ENCODE peak calls at places on chromosomes 7 and 10, in five cellular contexts. One of them, this sample, is unnamed.

GRCh38 chr10:125448596-125448995 is 234.4 kb downstream of the TEX36 start:
- DNase-seq in H9: peak
- DNase-seq in mesenchymal stem cell: no peak
- DNase-seq in trophoblast cell: no peak
- DNase-seq in H1: peak
- DNase-seq in this sample: peak

GRCh38 chr7:157679607-157680006 is 342.8 kb downstream of the DNAJB6 start:
- DNase-seq in H9: peak
- DNase-seq in mesenchymal stem cell: no peak
- DNase-seq in trophoblast cell: no peak
- DNase-seq in H1: no peak
- DNase-seq in this sample: no peak

GRCh38 chr10:10067644-10068043 is 950.0 kb upstream of the CELF2 start:
- DNase-seq in H9: no peak
- DNase-seq in mesenchymal stem cell: no peak
- DNase-seq in trophoblast cell: no peak
- DNase-seq in H1: no peak
- DNase-seq in this sample: no peak

GRCh38 chr10:48336978-48337599 is 30.6 kb downstream of the MAPK8 start:
- DNase-seq in H9: no peak
- DNase-seq in mesenchymal stem cell: no peak
- DNase-seq in trophoblast cell: no peak
- DNase-seq in H1: no peak
- DNase-seq in this sample: no peak

GRCh38 chr10:22253578-22253882 is 35.7 kb upstream of the EBLN1 start:
- DNase-seq in H9: no peak
- DNase-seq in mesenchymal stem cell: no peak
- DNase-seq in trophoblast cell: no peak
- DNase-seq in H1: no peak
- DNase-seq in this sample: no peak

GRCh38 chr10:78169214-78169613 is 135.6 kb downstream of the RPS24 start:
- DNase-seq in H9: no peak
- DNase-seq in mesenchymal stem cell: no peak
- DNase-seq in trophoblast cell: no peak
- DNase-seq in H1: no peak
- DNase-seq in this sample: no peak

GRCh38 chr10:1128649-1129048 is 72.5 kb downstream of the WDR37 start:
- DNase-seq in H9: no peak
- DNase-seq in mesenchymal stem cell: no peak
- DNase-seq in trophoblast cell: no peak
- DNase-seq in H1: no peak
- DNase-seq in this sample: no peak

GRCh38 chr10:117539271-117539876 is 3.2 kb upstream of the EMX2 start:
- DNase-seq in H9: no peak
- DNase-seq in mesenchymal stem cell: no peak
- DNase-seq in trophoblast cell: no peak
- DNase-seq in H1: no peak
- DNase-seq in this sample: no peak

GRCh38 chr10:78913219-78914059 is 155.3 kb upstream of the ZMIZ1 start:
- DNase-seq in H9: peak
- DNase-seq in mesenchymal stem cell: no peak
- DNase-seq in trophoblast cell: no peak
- DNase-seq in H1: peak
- DNase-seq in this sample: peak

GRCh38 chr10:113644185-113645120 is 19.4 kb downstream of the NRAP start:
- DNase-seq in H9: no peak
- DNase-seq in mesenchymal stem cell: peak
- DNase-seq in trophoblast cell: peak
- DNase-seq in H1: no peak
- DNase-seq in this sample: no peak

GRCh38 chr10:33306126-33306525 is 28.3 kb downstream of the NRP1 start:
- DNase-seq in H9: no peak
- DNase-seq in mesenchymal stem cell: peak
- DNase-seq in trophoblast cell: no peak
- DNase-seq in H1: no peak
- DNase-seq in this sample: peak

DNA sequence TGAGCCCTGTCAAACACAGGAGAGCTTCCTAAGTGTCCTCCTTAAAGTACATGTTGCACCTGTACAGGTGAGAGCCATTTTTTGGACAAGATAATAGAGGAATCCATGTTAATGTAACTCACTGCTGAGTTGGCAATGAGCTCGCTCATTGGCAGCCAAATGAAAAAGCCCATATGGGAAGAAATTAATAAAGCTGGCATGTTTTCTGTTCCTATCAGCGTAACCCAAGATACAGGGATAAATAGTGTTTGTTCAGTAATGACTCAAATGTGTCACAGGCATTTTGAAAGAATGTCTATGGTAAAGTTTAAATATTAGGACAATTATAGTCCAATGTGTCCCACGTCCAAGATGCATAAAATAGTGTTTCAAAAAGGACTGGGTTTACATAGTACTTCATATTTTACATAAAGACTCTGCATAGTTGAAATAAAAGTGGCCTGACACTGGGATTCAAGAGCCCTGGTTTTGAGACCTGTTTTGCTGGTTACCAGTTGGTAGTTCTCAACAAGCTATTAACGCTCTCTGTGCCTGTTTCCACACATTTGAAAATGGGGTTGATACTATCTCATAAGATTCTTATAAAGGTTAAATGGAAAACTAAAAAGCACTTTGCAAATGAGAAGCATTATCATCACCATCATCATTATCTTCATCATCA is 49.1 kb downstream of the MTURN start:
- DNase-seq in H9: no peak
- DNase-seq in mesenchymal stem cell: no peak
- DNase-seq in trophoblast cell: no peak
- DNase-seq in H1: no peak
- DNase-seq in this sample: no peak
- H2BK5ac ChIP-seq in H9: no peak
- H2BK5ac ChIP-seq in mesenchymal stem cell: no peak
- H2BK5ac ChIP-seq in trophoblast cell: no peak
- H2BK5ac ChIP-seq in H1: no peak
- H2BK5ac ChIP-seq in this sample: no peak

GRCh38 chr7:130417215-130417614 is 23.6 kb downstream of the CEP41 start:
- DNase-seq in H9: no peak
- DNase-seq in mesenchymal stem cell: no peak
- DNase-seq in trophoblast cell: no peak
- DNase-seq in H1: no peak
- DNase-seq in this sample: no peak
- H2BK12ac ChIP-seq in H9: no peak
- H2BK12ac ChIP-seq in mesenchymal stem cell: no peak
- H2BK12ac ChIP-seq in trophoblast cell: peak
- H2BK12ac ChIP-seq in H1: no peak
- H2BK12ac ChIP-seq in this sample: no peak

DNA sequence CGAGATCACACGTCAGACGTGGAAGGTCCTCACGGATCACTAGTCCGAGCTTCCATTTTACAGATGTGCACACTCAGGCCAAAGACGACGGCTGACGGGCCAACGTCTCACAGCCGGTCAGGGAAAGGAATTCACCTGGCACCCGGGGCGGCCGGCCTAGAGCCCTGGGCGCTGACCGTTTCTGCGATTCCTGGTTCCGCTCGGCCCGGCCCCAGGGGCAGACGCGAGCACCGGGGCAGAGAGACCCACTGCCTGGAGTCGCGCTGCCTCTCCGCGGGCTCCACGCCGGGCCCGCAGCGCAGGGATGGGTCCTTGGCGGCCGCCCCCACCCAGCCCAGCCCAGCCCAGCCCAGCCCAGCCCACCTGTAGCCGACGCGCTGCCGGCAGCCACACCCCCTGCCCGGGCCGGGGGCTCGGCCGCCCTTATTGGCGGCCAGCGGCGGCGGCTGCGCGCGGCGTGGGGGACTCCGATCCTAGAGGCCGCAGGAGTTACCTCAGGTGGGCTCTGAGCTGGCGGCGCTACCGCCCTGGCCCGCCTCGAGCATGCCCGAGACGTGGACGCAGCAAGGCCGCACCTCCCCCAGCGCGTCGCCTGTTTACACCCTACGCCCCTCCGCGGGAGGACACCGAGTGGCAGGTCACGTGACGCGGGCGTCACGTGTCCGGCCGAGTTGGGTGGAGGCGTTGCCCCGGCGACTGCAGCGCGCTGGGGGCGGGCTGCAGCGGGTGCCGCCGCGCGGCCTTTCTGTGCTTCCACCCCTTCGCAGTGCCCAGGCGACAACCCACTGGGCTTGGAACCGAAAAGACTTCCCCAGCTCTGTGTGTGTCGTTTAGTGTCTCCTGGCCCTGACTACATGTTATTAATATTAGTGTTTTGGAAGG is 78.1 kb downstream of the ZFAND4 start:
- DNase-seq in H9: peak
- DNase-seq in mesenchymal stem cell: peak
- DNase-seq in trophoblast cell: peak
- DNase-seq in H1: peak
- DNase-seq in this sample: peak
- H3K9ac ChIP-seq in H9: peak
- H3K9ac ChIP-seq in mesenchymal stem cell: peak
- H3K9ac ChIP-seq in trophoblast cell: no peak
- H3K9ac ChIP-seq in H1: peak
- H3K9ac ChIP-seq in this sample: peak

DNA sequence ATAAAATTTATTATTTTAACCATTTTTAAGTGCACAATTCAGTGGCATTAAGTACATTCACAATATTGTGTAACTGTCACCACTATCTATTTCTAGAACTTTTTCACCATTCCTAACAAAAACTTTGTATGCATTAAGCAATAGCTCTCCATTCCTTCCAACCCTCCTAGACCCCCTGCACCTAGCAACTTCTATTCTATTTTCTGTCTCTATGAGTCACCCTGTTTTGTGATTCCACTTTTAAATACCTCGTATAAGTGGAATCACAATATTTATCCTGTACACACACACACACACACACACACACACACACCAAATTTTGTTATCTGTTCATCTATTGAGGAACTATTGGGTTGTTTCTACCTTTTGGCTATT is 89.2 kb downstream of the ARID5B start:
- DNase-seq in H9: no peak
- DNase-seq in mesenchymal stem cell: peak
- DNase-seq in trophoblast cell: no peak
- DNase-seq in H1: no peak
- DNase-seq in this sample: no peak
- H2BK5ac ChIP-seq in H9: no peak
- H2BK5ac ChIP-seq in mesenchymal stem cell: no peak
- H2BK5ac ChIP-seq in trophoblast cell: no peak
- H2BK5ac ChIP-seq in H1: no peak
- H2BK5ac ChIP-seq in this sample: no peak

DNA sequence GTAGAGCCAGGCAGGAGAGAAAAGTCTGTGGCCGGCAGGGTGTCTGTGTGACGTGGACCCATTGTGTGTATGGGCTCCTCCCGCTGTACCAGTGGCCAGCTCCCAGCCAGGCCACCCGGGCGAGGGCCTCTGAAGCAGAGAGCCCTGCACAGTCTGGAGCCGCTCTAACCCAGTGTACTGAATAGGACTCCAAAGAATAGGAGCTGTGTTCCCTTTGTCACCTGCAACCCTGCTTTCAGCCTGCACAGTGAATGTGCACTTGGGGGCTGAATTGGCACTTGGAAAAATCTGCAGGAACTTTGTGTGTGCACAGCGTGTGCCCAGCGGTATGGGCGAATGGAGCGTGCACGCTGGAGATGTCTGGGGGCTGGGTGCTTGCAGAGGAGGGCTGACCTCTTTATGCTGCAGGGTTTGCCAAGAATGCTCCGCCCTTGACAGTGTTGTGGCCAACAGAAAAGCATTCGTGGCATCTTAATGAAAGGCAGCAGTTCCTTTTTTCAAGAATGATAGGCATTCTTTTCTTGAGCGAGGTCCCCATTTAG is 216.2 kb downstream of the AUTS2 start:
- DNase-seq in H9: peak
- DNase-seq in mesenchymal stem cell: no peak
- DNase-seq in trophoblast cell: no peak
- DNase-seq in H1: no peak
- DNase-seq in this sample: peak
- H2BK12ac ChIP-seq in H9: no peak
- H2BK12ac ChIP-seq in mesenchymal stem cell: no peak
- H2BK12ac ChIP-seq in trophoblast cell: peak
- H2BK12ac ChIP-seq in H1: no peak
- H2BK12ac ChIP-seq in this sample: no peak

GRCh38 chr10:72242675-72243074 is 26.6 kb upstream of the ASCC1 start:
- DNase-seq in H9: peak
- DNase-seq in mesenchymal stem cell: peak
- DNase-seq in trophoblast cell: no peak
- DNase-seq in H1: no peak
- DNase-seq in this sample: no peak
- H3K9ac ChIP-seq in H9: no peak
- H3K9ac ChIP-seq in mesenchymal stem cell: no peak
- H3K9ac ChIP-seq in trophoblast cell: no peak
- H3K9ac ChIP-seq in H1: no peak
- H3K9ac ChIP-seq in this sample: peak

DNA sequence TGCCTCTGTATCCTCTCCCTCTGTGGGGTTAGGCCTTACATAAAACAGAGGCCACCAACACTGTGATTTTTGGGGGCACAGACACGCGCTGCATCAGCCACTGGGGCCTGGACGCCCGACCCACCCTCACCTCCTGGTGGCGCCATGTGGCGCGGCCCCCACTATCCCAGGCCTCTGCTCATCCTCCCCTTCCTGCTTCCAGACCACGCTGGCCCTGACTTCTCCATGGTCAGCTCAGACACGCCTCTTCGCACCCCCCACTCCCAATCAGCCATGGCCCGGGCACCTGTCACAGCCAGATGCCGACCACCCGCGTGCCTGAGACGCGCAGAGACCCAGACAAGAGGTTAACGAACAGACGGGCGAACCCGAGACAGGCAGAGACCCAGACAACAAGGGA is 263.9 kb downstream of the ELFN1 start:
- DNase-seq in H9: no peak
- DNase-seq in mesenchymal stem cell: no peak
- DNase-seq in trophoblast cell: no peak
- DNase-seq in H1: no peak
- DNase-seq in this sample: no peak
- H2BK5ac ChIP-seq in H9: no peak
- H2BK5ac ChIP-seq in mesenchymal stem cell: no peak
- H2BK5ac ChIP-seq in trophoblast cell: no peak
- H2BK5ac ChIP-seq in H1: no peak
- H2BK5ac ChIP-seq in this sample: no peak